ENCODE peak calls at places on chromosomes 1 and 21, in six cellular contexts. One of them, this sample, is unnamed.

GRCh38 chr1:24384251-24385090 is 29.1 kb downstream of the STPG1 start:
- DNase-seq in RWPE1: peak
- DNase-seq in epithelial cell of esophagus: peak
- DNase-seq in fibroblast of the aortic adventitia: peak
- DNase-seq in left ventricle myocardium inferior: no peak
- DNase-seq in MCF 10A: peak
- DNase-seq in this sample: peak

GRCh38 chr1:180213401-180214177 is 16.5 kb upstream of the LHX4 start:
- DNase-seq in RWPE1: peak
- DNase-seq in epithelial cell of esophagus: peak
- DNase-seq in fibroblast of the aortic adventitia: no peak
- DNase-seq in left ventricle myocardium inferior: no peak
- DNase-seq in MCF 10A: no peak
- DNase-seq in this sample: no peak

GRCh38 chr1:42240964-42241755 is 76.6 kb upstream of the GUCA2A start:
- DNase-seq in RWPE1: no peak
- DNase-seq in epithelial cell of esophagus: no peak
- DNase-seq in fibroblast of the aortic adventitia: no peak
- DNase-seq in left ventricle myocardium inferior: no peak
- DNase-seq in MCF 10A: peak
- DNase-seq in this sample: no peak

GRCh38 chr1:20302093-20302471 is 11.4 kb downstream of the VWA5B1 start:
- DNase-seq in RWPE1: no peak
- DNase-seq in epithelial cell of esophagus: peak
- DNase-seq in fibroblast of the aortic adventitia: peak
- DNase-seq in left ventricle myocardium inferior: peak
- DNase-seq in MCF 10A: no peak
- DNase-seq in this sample: peak

GRCh38 chr1:154629160-154630073 is 21.4 kb upstream of the ADAR start:
- DNase-seq in RWPE1: no peak
- DNase-seq in epithelial cell of esophagus: no peak
- DNase-seq in fibroblast of the aortic adventitia: peak
- DNase-seq in left ventricle myocardium inferior: no peak
- DNase-seq in MCF 10A: no peak
- DNase-seq in this sample: no peak

GRCh38 chr21:33587792-33588484 is 546 bp downstream of the DONSON start:
- DNase-seq in RWPE1: peak
- DNase-seq in epithelial cell of esophagus: peak
- DNase-seq in fibroblast of the aortic adventitia: peak
- DNase-seq in left ventricle myocardium inferior: no peak
- DNase-seq in MCF 10A: peak
- DNase-seq in this sample: peak

GRCh38 chr1:161115132-161115711 is 2.6 kb downstream of the PFDN2 start:
- DNase-seq in RWPE1: peak
- DNase-seq in epithelial cell of esophagus: peak
- DNase-seq in fibroblast of the aortic adventitia: peak
- DNase-seq in left ventricle myocardium inferior: no peak
- DNase-seq in MCF 10A: peak
- DNase-seq in this sample: peak

GRCh38 chr1:100868364-100868995 is 26.2 kb downstream of the EXTL2 start:
- DNase-seq in RWPE1: peak
- DNase-seq in epithelial cell of esophagus: peak
- DNase-seq in fibroblast of the aortic adventitia: peak
- DNase-seq in left ventricle myocardium inferior: no peak
- DNase-seq in MCF 10A: peak
- DNase-seq in this sample: peak

GRCh38 chr1:37338658-37339057 is 135.7 kb upstream of the ZC3H12A start:
- DNase-seq in RWPE1: no peak
- DNase-seq in epithelial cell of esophagus: no peak
- DNase-seq in fibroblast of the aortic adventitia: no peak
- DNase-seq in left ventricle myocardium inferior: no peak
- DNase-seq in MCF 10A: no peak
- DNase-seq in this sample: no peak

GRCh38 chr1:50774759-50775351 is 185.2 kb downstream of the FAF1 start:
- DNase-seq in RWPE1: peak
- DNase-seq in epithelial cell of esophagus: peak
- DNase-seq in fibroblast of the aortic adventitia: peak
- DNase-seq in left ventricle myocardium inferior: no peak
- DNase-seq in MCF 10A: peak
- DNase-seq in this sample: peak

GRCh38 chr1:245956225-245956624 is 550.9 kb downstream of the SMYD3 start:
- DNase-seq in RWPE1: no peak
- DNase-seq in epithelial cell of esophagus: no peak
- DNase-seq in fibroblast of the aortic adventitia: no peak
- DNase-seq in left ventricle myocardium inferior: no peak
- DNase-seq in MCF 10A: no peak
- DNase-seq in this sample: no peak

GRCh38 chr1:192544983-192545393 is 30.6 kb upstream of the RGS1 start:
- DNase-seq in RWPE1: peak
- DNase-seq in epithelial cell of esophagus: peak
- DNase-seq in fibroblast of the aortic adventitia: peak
- DNase-seq in left ventricle myocardium inferior: no peak
- DNase-seq in MCF 10A: peak
- DNase-seq in this sample: peak

GRCh38 chr1:200429221-200429751 is 19.4 kb upstream of the ZNF281 start:
- DNase-seq in RWPE1: no peak
- DNase-seq in epithelial cell of esophagus: no peak
- DNase-seq in fibroblast of the aortic adventitia: peak
- DNase-seq in left ventricle myocardium inferior: no peak
- DNase-seq in MCF 10A: no peak
- DNase-seq in this sample: peak

GRCh38 chr1:117825414-117825813 is 104.0 kb downstream of the GDAP2 start:
- DNase-seq in RWPE1: no peak
- DNase-seq in epithelial cell of esophagus: no peak
- DNase-seq in fibroblast of the aortic adventitia: peak
- DNase-seq in left ventricle myocardium inferior: peak
- DNase-seq in MCF 10A: peak
- DNase-seq in this sample: no peak

GRCh38 chr1:118185083-118185899 is at the start of gene SPAG17:
- DNase-seq in RWPE1: no peak
- DNase-seq in epithelial cell of esophagus: peak
- DNase-seq in fibroblast of the aortic adventitia: peak
- DNase-seq in left ventricle myocardium inferior: peak
- DNase-seq in MCF 10A: no peak
- DNase-seq in this sample: peak

GRCh38 chr1:178109348-178110143 is 15.6 kb downstream of the RASAL2 start:
- DNase-seq in RWPE1: no peak
- DNase-seq in epithelial cell of esophagus: peak
- DNase-seq in fibroblast of the aortic adventitia: peak
- DNase-seq in left ventricle myocardium inferior: no peak
- DNase-seq in MCF 10A: no peak
- DNase-seq in this sample: no peak

This sample was measured in kidney tubule cell.